ENCODE peak calls at places on chromosomes 3 and 15, in four cellular contexts. I is hypothalamus, D is nephron progenitor cell, U is endodermal cell. B is an unnamed sample.

GRCh38 chr3:10926831-10927521 is 65.6 kb upstream of the SLC6A1 start:
- DNase-seq in I (no peak), D (no peak), U (no peak), B (no peak)

GRCh38 chr3:99319961-99320360 is 318.4 kb upstream of the COL8A1 start:
- DNase-seq in U (no peak), D (no peak), I (no peak), B (no peak)

GRCh38 chr3:171965088-171965712 is 74.2 kb upstream of the FNDC3B start:
- DNase-seq in D (no peak), U (no peak), I (no peak), B (no peak)

GRCh38 chr15:48566669-48567068 is 78.8 kb downstream of the FBN1 start:
- DNase-seq in I (no peak), U (no peak), D (no peak), B (no peak)

GRCh38 chr3:10354373-10355015 is 33.6 kb upstream of the SEC13 start:
- DNase-seq in I (no peak), U (no peak), D (no peak), B (no peak)

GRCh38 chr3:190197346-190197763 is 76.7 kb upstream of the P3H2 start:
- DNase-seq in I (no peak), D (no peak), U (peak; percentile 54), B (no peak)

GRCh38 chr3:2856062-2856792 is 253.9 kb downstream of the IL5RA start:
- DNase-seq in D (no peak), I (no peak), U (peak; percentile 57), B (no peak)

GRCh38 chr15:100759116-100759515 is 120.5 kb upstream of the ALDH1A3 start:
- DNase-seq in D (no peak), U (no peak), I (no peak), B (no peak)

GRCh38 chr3:30042274-30042859 is 564.0 kb upstream of the TGFBR2 start:
- DNase-seq in I (no peak), D (peak; percentile 53), U (peak; percentile 85), B (peak; percentile 48)

B was measured in neuronal stem cell.